ENCODE peak calls at places on chromosomes 5 and 9, in six cellular contexts. One of them, this sample, is unnamed.

GRCh38 chr5:150125334-150125733 is 30.3 kb downstream of the PDGFRB start:
- DNase-seq in AG10803: no peak
- DNase-seq in astrocyte: no peak
- DNase-seq in adrenal gland: no peak
- DNase-seq in suprapubic skin: no peak
- DNase-seq in PC-3: no peak
- DNase-seq in this sample: no peak

GRCh38 chr9:110016340-110016739 is 191.6 kb downstream of the C9orf152 start:
- DNase-seq in AG10803: peak
- DNase-seq in astrocyte: peak
- DNase-seq in adrenal gland: no peak
- DNase-seq in suprapubic skin: no peak
- DNase-seq in PC-3: peak
- DNase-seq in this sample: no peak

GRCh38 chr9:118961857-118962256 is 407.4 kb downstream of the BRINP1 start:
- DNase-seq in AG10803: peak
- DNase-seq in astrocyte: peak
- DNase-seq in adrenal gland: no peak
- DNase-seq in suprapubic skin: no peak
- DNase-seq in PC-3: no peak
- DNase-seq in this sample: peak

GRCh38 chr5:178839319-178839704 is 20.4 kb upstream of the ZNF354B start:
- DNase-seq in AG10803: no peak
- DNase-seq in astrocyte: no peak
- DNase-seq in adrenal gland: peak
- DNase-seq in suprapubic skin: no peak
- DNase-seq in PC-3: peak
- DNase-seq in this sample: peak

GRCh38 chr9:21988056-21988990 is 5.9 kb downstream of the CDKN2A start:
- DNase-seq in AG10803: no peak
- DNase-seq in astrocyte: no peak
- DNase-seq in adrenal gland: no peak
- DNase-seq in suprapubic skin: no peak
- DNase-seq in PC-3: no peak
- DNase-seq in this sample: no peak

GRCh38 chr5:989961-990530 is 18.6 kb upstream of the NKD2 start:
- DNase-seq in AG10803: no peak
- DNase-seq in astrocyte: no peak
- DNase-seq in adrenal gland: peak
- DNase-seq in suprapubic skin: peak
- DNase-seq in PC-3: peak
- DNase-seq in this sample: peak

GRCh38 chr9:133848471-133848870 is 110.3 kb upstream of the SARDH start:
- DNase-seq in AG10803: no peak
- DNase-seq in astrocyte: no peak
- DNase-seq in adrenal gland: no peak
- DNase-seq in suprapubic skin: no peak
- DNase-seq in PC-3: no peak
- DNase-seq in this sample: no peak

GRCh38 chr5:67238191-67238590 is 41.6 kb upstream of the CD180 start:
- DNase-seq in AG10803: no peak
- DNase-seq in astrocyte: no peak
- DNase-seq in adrenal gland: no peak
- DNase-seq in suprapubic skin: no peak
- DNase-seq in PC-3: peak
- DNase-seq in this sample: no peak

GRCh38 chr5:112417931-112418358 is 1.1 kb downstream of the EPB41L4A start:
- DNase-seq in AG10803: no peak
- DNase-seq in astrocyte: peak
- DNase-seq in adrenal gland: peak
- DNase-seq in suprapubic skin: peak
- DNase-seq in PC-3: peak
- DNase-seq in this sample: peak

GRCh38 chr9:101479337-101480045 is 43.9 kb upstream of the ALDOB start:
- DNase-seq in AG10803: no peak
- DNase-seq in astrocyte: no peak
- DNase-seq in adrenal gland: no peak
- DNase-seq in suprapubic skin: no peak
- DNase-seq in PC-3: no peak
- DNase-seq in this sample: no peak

GRCh38 chr9:83920469-83920941 is 727 bp downstream of the KIF27 start:
- DNase-seq in AG10803: peak
- DNase-seq in astrocyte: peak
- DNase-seq in adrenal gland: no peak
- DNase-seq in suprapubic skin: no peak
- DNase-seq in PC-3: peak
- DNase-seq in this sample: no peak

GRCh38 chr9:135087489-135087791 is at the start of gene OLFM1:
- DNase-seq in AG10803: peak
- DNase-seq in astrocyte: peak
- DNase-seq in adrenal gland: peak
- DNase-seq in suprapubic skin: peak
- DNase-seq in PC-3: peak
- DNase-seq in this sample: peak

GRCh38 chr9:87863882-87864465 is 18.7 kb upstream of the SPATA31E1 start:
- DNase-seq in AG10803: no peak
- DNase-seq in astrocyte: no peak
- DNase-seq in adrenal gland: no peak
- DNase-seq in suprapubic skin: no peak
- DNase-seq in PC-3: no peak
- DNase-seq in this sample: peak

GRCh38 chr5:32278403-32278802 is 34.3 kb downstream of the MTMR12 start:
- DNase-seq in AG10803: peak
- DNase-seq in astrocyte: peak
- DNase-seq in adrenal gland: no peak
- DNase-seq in suprapubic skin: no peak
- DNase-seq in PC-3: no peak
- DNase-seq in this sample: no peak

GRCh38 chr5:148268556-148268955 is at the start of gene SPINK13:
- DNase-seq in AG10803: peak
- DNase-seq in astrocyte: peak
- DNase-seq in adrenal gland: peak
- DNase-seq in suprapubic skin: no peak
- DNase-seq in PC-3: peak
- DNase-seq in this sample: peak

GRCh38 chr5:130032807-130033206 is 128.5 kb downstream of the CHSY3 start:
- DNase-seq in AG10803: peak
- DNase-seq in astrocyte: no peak
- DNase-seq in adrenal gland: no peak
- DNase-seq in suprapubic skin: peak
- DNase-seq in PC-3: no peak
- DNase-seq in this sample: no peak

GRCh38 chr5:98581416-98581999 is 192.0 kb upstream of the RGMB start:
- DNase-seq in AG10803: peak
- DNase-seq in astrocyte: peak
- DNase-seq in adrenal gland: no peak
- DNase-seq in suprapubic skin: no peak
- DNase-seq in PC-3: peak
- DNase-seq in this sample: no peak

GRCh38 chr5:116970318-116970717 is 395.7 kb upstream of the SEMA6A start:
- DNase-seq in AG10803: no peak
- DNase-seq in astrocyte: no peak
- DNase-seq in adrenal gland: no peak
- DNase-seq in suprapubic skin: no peak
- DNase-seq in PC-3: no peak
- DNase-seq in this sample: no peak

GRCh38 chr9:93054758-93055704 is 3.5 kb upstream of the SUSD3 start:
- DNase-seq in AG10803: no peak
- DNase-seq in astrocyte: no peak
- DNase-seq in adrenal gland: no peak
- DNase-seq in suprapubic skin: no peak
- DNase-seq in PC-3: no peak
- DNase-seq in this sample: no peak

DNA sequence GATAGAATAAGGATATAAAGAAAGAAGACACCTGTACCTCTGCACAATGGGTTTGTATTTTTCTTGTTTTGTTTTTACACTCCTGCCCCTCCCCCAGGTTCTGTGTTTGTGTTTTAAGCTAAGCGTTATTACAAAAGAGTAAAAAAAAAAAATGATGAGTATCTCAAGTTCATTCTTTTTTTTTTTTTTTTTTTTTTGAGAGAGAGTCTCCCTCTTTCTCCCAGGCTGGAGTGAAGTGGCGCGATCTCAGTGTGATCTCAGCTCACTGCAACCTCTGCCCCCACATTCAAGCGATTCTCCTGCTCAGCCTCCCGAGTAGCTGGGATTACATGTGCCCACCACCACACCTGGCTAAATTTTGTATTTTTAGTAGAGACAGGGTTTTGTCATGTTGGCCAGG is 29.4 kb upstream of the RAI14 start:
- DNase-seq in AG10803: no peak
- DNase-seq in astrocyte: no peak
- DNase-seq in adrenal gland: no peak
- DNase-seq in suprapubic skin: no peak
- DNase-seq in PC-3: no peak
- DNase-seq in this sample: peak
- H3K4me3 ChIP-seq in AG10803: no peak
- H3K4me3 ChIP-seq in astrocyte: no peak
- H3K4me3 ChIP-seq in adrenal gland: no peak
- H3K4me3 ChIP-seq in suprapubic skin: no peak
- H3K4me3 ChIP-seq in PC-3: no peak
- H3K4me3 ChIP-seq in this sample: no peak

GRCh38 chr5:5304361-5305035 is 118.0 kb upstream of the ICE1 start:
- DNase-seq in AG10803: no peak
- DNase-seq in astrocyte: no peak
- DNase-seq in adrenal gland: no peak
- DNase-seq in suprapubic skin: no peak
- DNase-seq in PC-3: no peak
- DNase-seq in this sample: peak

GRCh38 chr5:5298841-5299543 is 123.5 kb upstream of the ICE1 start:
- DNase-seq in AG10803: no peak
- DNase-seq in astrocyte: peak
- DNase-seq in adrenal gland: no peak
- DNase-seq in suprapubic skin: no peak
- DNase-seq in PC-3: no peak
- DNase-seq in this sample: no peak

GRCh38 chr5:5306696-5307095 is 115.8 kb upstream of the ICE1 start:
- DNase-seq in AG10803: peak
- DNase-seq in astrocyte: peak
- DNase-seq in adrenal gland: no peak
- DNase-seq in suprapubic skin: no peak
- DNase-seq in PC-3: peak
- DNase-seq in this sample: peak

GRCh38 chr5:5302201-5302600 is 120.3 kb upstream of the ICE1 start:
- DNase-seq in AG10803: no peak
- DNase-seq in astrocyte: no peak
- DNase-seq in adrenal gland: no peak
- DNase-seq in suprapubic skin: no peak
- DNase-seq in PC-3: no peak
- DNase-seq in this sample: no peak

DNA sequence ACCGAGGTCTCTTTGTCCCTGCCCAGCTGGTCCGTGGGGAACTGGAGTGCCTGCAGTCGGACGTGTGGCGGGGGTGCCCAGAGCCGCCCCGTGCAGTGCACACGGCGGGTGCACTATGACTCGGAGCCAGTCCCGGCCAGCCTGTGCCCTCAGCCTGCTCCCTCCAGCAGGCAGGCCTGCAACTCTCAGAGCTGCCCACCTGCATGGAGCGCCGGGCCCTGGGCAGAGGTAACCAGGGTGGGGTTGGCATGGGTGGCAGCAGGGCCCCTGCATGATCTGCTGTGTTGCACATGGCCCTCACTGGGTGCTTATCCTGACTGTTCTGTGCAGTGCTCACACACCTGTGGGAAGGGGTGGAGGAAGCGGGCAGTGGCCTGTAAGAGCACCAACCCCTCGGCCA is 119.2 kb upstream of the ICE1 start:
- DNase-seq in AG10803: no peak
- DNase-seq in astrocyte: no peak
- DNase-seq in adrenal gland: no peak
- DNase-seq in suprapubic skin: no peak
- DNase-seq in PC-3: no peak
- DNase-seq in this sample: no peak
- H3K4me3 ChIP-seq in AG10803: no peak
- H3K4me3 ChIP-seq in astrocyte: no peak
- H3K4me3 ChIP-seq in adrenal gland: no peak
- H3K4me3 ChIP-seq in suprapubic skin: no peak
- H3K4me3 ChIP-seq in PC-3: no peak
- H3K4me3 ChIP-seq in this sample: no peak

GRCh38 chr5:142697846-142698245 is 12.0 kb upstream of the FGF1 start:
- DNase-seq in AG10803: peak
- DNase-seq in astrocyte: peak
- DNase-seq in adrenal gland: no peak
- DNase-seq in suprapubic skin: no peak
- DNase-seq in PC-3: peak
- DNase-seq in this sample: no peak

GRCh38 chr5:142699105-142699720 is 13.3 kb upstream of the FGF1 start:
- DNase-seq in AG10803: peak
- DNase-seq in astrocyte: peak
- DNase-seq in adrenal gland: peak
- DNase-seq in suprapubic skin: peak
- DNase-seq in PC-3: peak
- DNase-seq in this sample: peak

GRCh38 chr5:142698447-142698846 is 12.6 kb upstream of the FGF1 start:
- DNase-seq in AG10803: no peak
- DNase-seq in astrocyte: no peak
- DNase-seq in adrenal gland: no peak
- DNase-seq in suprapubic skin: no peak
- DNase-seq in PC-3: no peak
- DNase-seq in this sample: peak

GRCh38 chr5:142696379-142696778 is 10.5 kb upstream of the FGF1 start:
- DNase-seq in AG10803: no peak
- DNase-seq in astrocyte: no peak
- DNase-seq in adrenal gland: no peak
- DNase-seq in suprapubic skin: no peak
- DNase-seq in PC-3: no peak
- DNase-seq in this sample: no peak

GRCh38 chr5:142697356-142697807 is 11.5 kb upstream of the FGF1 start:
- DNase-seq in AG10803: peak
- DNase-seq in astrocyte: peak
- DNase-seq in adrenal gland: no peak
- DNase-seq in suprapubic skin: no peak
- DNase-seq in PC-3: no peak
- DNase-seq in this sample: peak
- H3K4me3 ChIP-seq in AG10803: no peak
- H3K4me3 ChIP-seq in astrocyte: no peak
- H3K4me3 ChIP-seq in adrenal gland: no peak
- H3K4me3 ChIP-seq in suprapubic skin: no peak
- H3K4me3 ChIP-seq in PC-3: no peak
- H3K4me3 ChIP-seq in this sample: no peak

GRCh38 chr5:102813740-102814139 is 58.6 kb downstream of the PAM start:
- DNase-seq in AG10803: no peak
- DNase-seq in astrocyte: no peak
- DNase-seq in adrenal gland: no peak
- DNase-seq in suprapubic skin: no peak
- DNase-seq in PC-3: no peak
- DNase-seq in this sample: no peak

GRCh38 chr5:102818345-102818744 is 63.2 kb downstream of the PAM start:
- DNase-seq in AG10803: no peak
- DNase-seq in astrocyte: no peak
- DNase-seq in adrenal gland: no peak
- DNase-seq in suprapubic skin: no peak
- DNase-seq in PC-3: no peak
- DNase-seq in this sample: no peak

GRCh38 chr5:102815560-102816324 is 60.6 kb downstream of the PAM start:
- DNase-seq in AG10803: peak
- DNase-seq in astrocyte: peak
- DNase-seq in adrenal gland: no peak
- DNase-seq in suprapubic skin: no peak
- DNase-seq in PC-3: no peak
- DNase-seq in this sample: no peak

GRCh38 chr5:102811962-102812361 is 56.9 kb downstream of the PAM start:
- DNase-seq in AG10803: peak
- DNase-seq in astrocyte: peak
- DNase-seq in adrenal gland: no peak
- DNase-seq in suprapubic skin: no peak
- DNase-seq in PC-3: peak
- DNase-seq in this sample: no peak

GRCh38 chr5:102815084-102815483 is 60.0 kb downstream of the PAM start:
- DNase-seq in AG10803: no peak
- DNase-seq in astrocyte: no peak
- DNase-seq in adrenal gland: no peak
- DNase-seq in suprapubic skin: no peak
- DNase-seq in PC-3: no peak
- DNase-seq in this sample: no peak
- H3K4me3 ChIP-seq in AG10803: no peak
- H3K4me3 ChIP-seq in astrocyte: no peak
- H3K4me3 ChIP-seq in adrenal gland: no peak
- H3K4me3 ChIP-seq in suprapubic skin: no peak
- H3K4me3 ChIP-seq in PC-3: no peak
- H3K4me3 ChIP-seq in this sample: no peak

This sample was measured in endodermal cell.